ENCODE peak calls at places on chromosomes 4 and X, in seven cellular contexts. One of them, this sample, is unnamed.

GRCh38 chr4:128123036-128123435 is 61.9 kb downstream of the LARP1B start:
- DNase-seq in HepG2: no peak
- DNase-seq in NT2/D1: no peak
- DNase-seq in SK-N-SH: no peak
- DNase-seq in GM12878: no peak
- DNase-seq in K562: no peak
- DNase-seq in HCT116: no peak
- DNase-seq in this sample: no peak

GRCh38 chr4:72084587-72085011 is 52.8 kb downstream of the NPFFR2 start:
- DNase-seq in HepG2: no peak
- DNase-seq in SK-N-SH: no peak
- DNase-seq in GM12878: peak; percentile 13
- DNase-seq in NT2/D1: no peak
- DNase-seq in HCT116: no peak
- DNase-seq in K562: peak; percentile 3
- DNase-seq in this sample: no peak

GRCh38 chrX:148530464-148531077 is 30.2 kb downstream of the AFF2 start:
- DNase-seq in HCT116: no peak
- DNase-seq in GM12878: no peak
- DNase-seq in K562: peak; percentile 39
- DNase-seq in HepG2: no peak
- DNase-seq in NT2/D1: no peak
- DNase-seq in SK-N-SH: no peak
- DNase-seq in this sample: no peak

GRCh38 chr4:66160606-66161005 is 490.3 kb upstream of the EPHA5 start:
- DNase-seq in HepG2: no peak
- DNase-seq in SK-N-SH: no peak
- DNase-seq in NT2/D1: no peak
- DNase-seq in K562: no peak
- DNase-seq in HCT116: no peak
- DNase-seq in GM12878: no peak
- DNase-seq in this sample: no peak

GRCh38 chr4:145779319-145779801 is 99.4 kb downstream of the C4orf51 start:
- DNase-seq in SK-N-SH: no peak
- DNase-seq in GM12878: no peak
- DNase-seq in HCT116: no peak
- DNase-seq in HepG2: no peak
- DNase-seq in K562: no peak
- DNase-seq in NT2/D1: no peak
- DNase-seq in this sample: peak; percentile 10

GRCh38 chr4:114659386-114660008 is 60.9 kb downstream of the UGT8 start:
- DNase-seq in HCT116: peak; percentile 73
- DNase-seq in SK-N-SH: peak; percentile 60
- DNase-seq in K562: peak; percentile 59
- DNase-seq in HepG2: peak; percentile 42
- DNase-seq in NT2/D1: peak; percentile 52
- DNase-seq in GM12878: peak; percentile 32
- DNase-seq in this sample: peak; percentile 54

GRCh38 chrX:37712458-37712857 is 26.9 kb downstream of the XK start:
- DNase-seq in SK-N-SH: no peak
- DNase-seq in HCT116: no peak
- DNase-seq in NT2/D1: no peak
- DNase-seq in K562: no peak
- DNase-seq in GM12878: no peak
- DNase-seq in HepG2: no peak
- DNase-seq in this sample: no peak

GRCh38 chr4:52657630-52658501 is 1.2 kb downstream of the USP46 start:
- DNase-seq in NT2/D1: no peak
- DNase-seq in GM12878: no peak
- DNase-seq in K562: no peak
- DNase-seq in HCT116: peak; percentile 6
- DNase-seq in SK-N-SH: peak; percentile 45
- DNase-seq in HepG2: no peak
- DNase-seq in this sample: peak; percentile 70

GRCh38 chr4:169351860-169352259 is 81.1 kb upstream of the SH3RF1 start:
- DNase-seq in GM12878: no peak
- DNase-seq in NT2/D1: no peak
- DNase-seq in HepG2: no peak
- DNase-seq in SK-N-SH: no peak
- DNase-seq in K562: no peak
- DNase-seq in HCT116: no peak
- DNase-seq in this sample: no peak

GRCh38 chrX:129755779-129756650 is 17.2 kb downstream of the XPNPEP2 start:
- DNase-seq in NT2/D1: no peak
- DNase-seq in GM12878: no peak
- DNase-seq in K562: peak; percentile 30
- DNase-seq in HepG2: no peak
- DNase-seq in HCT116: no peak
- DNase-seq in SK-N-SH: no peak
- DNase-seq in this sample: no peak

GRCh38 chr4:34250562-34250961 is 1993.8 kb downstream of the ARAP2 start:
- DNase-seq in SK-N-SH: no peak
- DNase-seq in HCT116: no peak
- DNase-seq in NT2/D1: no peak
- DNase-seq in HepG2: no peak
- DNase-seq in K562: no peak
- DNase-seq in GM12878: no peak
- DNase-seq in this sample: no peak

GRCh38 chr4:23717528-23718248 is 172.2 kb downstream of the PPARGC1A start:
- DNase-seq in HCT116: no peak
- DNase-seq in HepG2: peak; percentile 17
- DNase-seq in GM12878: no peak
- DNase-seq in K562: peak; percentile 37
- DNase-seq in SK-N-SH: peak; percentile 65
- DNase-seq in NT2/D1: no peak
- DNase-seq in this sample: no peak

GRCh38 chr4:80029364-80029763 is 43.7 kb downstream of the ANTXR2 start:
- DNase-seq in NT2/D1: no peak
- DNase-seq in HepG2: no peak
- DNase-seq in HCT116: no peak
- DNase-seq in GM12878: no peak
- DNase-seq in K562: no peak
- DNase-seq in SK-N-SH: no peak
- DNase-seq in this sample: no peak

GRCh38 chr4:113116414-113117345 is 67.2 kb downstream of the ANK2 start:
- DNase-seq in K562: no peak
- DNase-seq in GM12878: no peak
- DNase-seq in HCT116: no peak
- DNase-seq in NT2/D1: no peak
- DNase-seq in SK-N-SH: no peak
- DNase-seq in HepG2: no peak
- DNase-seq in this sample: no peak

GRCh38 chrX:145506225-145506624 is 258.9 kb downstream of the SPANXN1 start:
- DNase-seq in SK-N-SH: no peak
- DNase-seq in HCT116: no peak
- DNase-seq in HepG2: no peak
- DNase-seq in K562: no peak
- DNase-seq in NT2/D1: no peak
- DNase-seq in GM12878: no peak
- DNase-seq in this sample: no peak

GRCh38 chr4:82555279-82555678 is 6.5 kb downstream of the TMEM150C start:
- DNase-seq in HCT116: no peak
- DNase-seq in SK-N-SH: peak; percentile 27
- DNase-seq in NT2/D1: no peak
- DNase-seq in HepG2: no peak
- DNase-seq in GM12878: no peak
- DNase-seq in K562: no peak
- DNase-seq in this sample: no peak

GRCh38 chr4:101200561-101200960 is 146.8 kb downstream of the PPP3CA start:
- DNase-seq in SK-N-SH: no peak
- DNase-seq in K562: no peak
- DNase-seq in HepG2: peak; percentile 48
- DNase-seq in NT2/D1: no peak
- DNase-seq in GM12878: no peak
- DNase-seq in HCT116: peak; percentile 86
- DNase-seq in this sample: no peak

GRCh38 chr4:86011117-86011516 is 348.7 kb downstream of the MAPK10 start:
- DNase-seq in SK-N-SH: no peak
- DNase-seq in HCT116: no peak
- DNase-seq in GM12878: no peak
- DNase-seq in K562: no peak
- DNase-seq in HepG2: no peak
- DNase-seq in NT2/D1: no peak
- DNase-seq in this sample: no peak

GRCh38 chr4:23884261-23884660 is 5.6 kb downstream of the PPARGC1A start:
- DNase-seq in GM12878: no peak
- DNase-seq in K562: no peak
- DNase-seq in SK-N-SH: no peak
- DNase-seq in HCT116: no peak
- DNase-seq in NT2/D1: no peak
- DNase-seq in HepG2: no peak
- DNase-seq in this sample: no peak

GRCh38 chrX:115284877-115285276 is 4.6 kb upstream of the LUZP4 start:
- DNase-seq in NT2/D1: no peak
- DNase-seq in HepG2: no peak
- DNase-seq in SK-N-SH: no peak
- DNase-seq in HCT116: no peak
- DNase-seq in GM12878: no peak
- DNase-seq in K562: no peak
- DNase-seq in this sample: no peak

GRCh38 chr4:54607067-54607466 is 50.7 kb upstream of the KIT start:
- DNase-seq in HCT116: no peak
- DNase-seq in GM12878: no peak
- DNase-seq in SK-N-SH: no peak
- DNase-seq in HepG2: no peak
- DNase-seq in K562: no peak
- DNase-seq in NT2/D1: no peak
- DNase-seq in this sample: no peak

GRCh38 chrX:153766871-153767673 is 3.0 kb downstream of the PLXNB3 start:
- DNase-seq in GM12878: no peak
- DNase-seq in NT2/D1: no peak
- DNase-seq in HCT116: no peak
- DNase-seq in HepG2: no peak
- DNase-seq in SK-N-SH: peak; percentile 38
- DNase-seq in K562: no peak
- DNase-seq in this sample: no peak

GRCh38 chr4:22391548-22391947 is 124.3 kb downstream of the ADGRA3 start:
- DNase-seq in NT2/D1: no peak
- DNase-seq in HCT116: no peak
- DNase-seq in SK-N-SH: no peak
- DNase-seq in HepG2: no peak
- DNase-seq in GM12878: no peak
- DNase-seq in K562: no peak
- DNase-seq in this sample: peak; percentile 3

GRCh38 chrX:2960861-2961515 is 31.8 kb upstream of the ARSD start:
- DNase-seq in HCT116: no peak
- DNase-seq in NT2/D1: no peak
- DNase-seq in SK-N-SH: no peak
- DNase-seq in GM12878: no peak
- DNase-seq in HepG2: no peak
- DNase-seq in K562: no peak
- DNase-seq in this sample: peak; percentile 46

GRCh38 chrX:2954541-2954940 is 25.4 kb upstream of the ARSD start:
- DNase-seq in GM12878: no peak
- DNase-seq in SK-N-SH: no peak
- DNase-seq in K562: no peak
- DNase-seq in HepG2: no peak
- DNase-seq in HCT116: no peak
- DNase-seq in NT2/D1: no peak
- DNase-seq in this sample: no peak

GRCh38 chrX:2958199-2958598 is 29.1 kb upstream of the ARSD start:
- DNase-seq in GM12878: no peak
- DNase-seq in NT2/D1: no peak
- DNase-seq in K562: no peak
- DNase-seq in SK-N-SH: no peak
- DNase-seq in HCT116: no peak
- DNase-seq in HepG2: no peak
- DNase-seq in this sample: no peak

GRCh38 chrX:2955281-2955680 is 26.1 kb upstream of the ARSD start:
- DNase-seq in GM12878: no peak
- DNase-seq in HCT116: no peak
- DNase-seq in K562: no peak
- DNase-seq in SK-N-SH: no peak
- DNase-seq in NT2/D1: no peak
- DNase-seq in HepG2: no peak
- DNase-seq in this sample: no peak

GRCh38 chrX:2955838-2956237 is 26.7 kb upstream of the ARSD start:
- DNase-seq in NT2/D1: no peak
- DNase-seq in K562: no peak
- DNase-seq in SK-N-SH: no peak
- DNase-seq in HepG2: no peak
- DNase-seq in HCT116: no peak
- DNase-seq in GM12878: no peak
- DNase-seq in this sample: no peak
- TF ChIP-seq YY1 in NT2/D1: no peak
- TF ChIP-seq YY1 in K562: no peak
- TF ChIP-seq YY1 in SK-N-SH: no peak
- TF ChIP-seq YY1 in HepG2: no peak
- TF ChIP-seq YY1 in HCT116: no peak
- TF ChIP-seq YY1 in GM12878: no peak
- TF ChIP-seq YY1 in this sample: no peak

GRCh38 chr4:40969499-40969898 is 219.7 kb downstream of the NSUN7 start:
- DNase-seq in SK-N-SH: peak; percentile 60
- DNase-seq in GM12878: no peak
- DNase-seq in NT2/D1: no peak
- DNase-seq in HepG2: no peak
- DNase-seq in K562: no peak
- DNase-seq in HCT116: no peak
- DNase-seq in this sample: no peak
- TF ChIP-seq YY1 in SK-N-SH: no peak
- TF ChIP-seq YY1 in GM12878: no peak
- TF ChIP-seq YY1 in NT2/D1: no peak
- TF ChIP-seq YY1 in HepG2: no peak
- TF ChIP-seq YY1 in K562: no peak
- TF ChIP-seq YY1 in HCT116: no peak
- TF ChIP-seq YY1 in this sample: no peak

GRCh38 chr4:143352052-143352451 is 15.4 kb downstream of the GAB1 start:
- DNase-seq in HepG2: no peak
- DNase-seq in GM12878: no peak
- DNase-seq in NT2/D1: no peak
- DNase-seq in K562: no peak
- DNase-seq in HCT116: no peak
- DNase-seq in SK-N-SH: peak; percentile 63
- DNase-seq in this sample: no peak
- TF ChIP-seq YY1 in HepG2: no peak
- TF ChIP-seq YY1 in GM12878: no peak
- TF ChIP-seq YY1 in NT2/D1: no peak
- TF ChIP-seq YY1 in K562: no peak
- TF ChIP-seq YY1 in HCT116: no peak
- TF ChIP-seq YY1 in SK-N-SH: no peak
- TF ChIP-seq YY1 in this sample: no peak

DNA sequence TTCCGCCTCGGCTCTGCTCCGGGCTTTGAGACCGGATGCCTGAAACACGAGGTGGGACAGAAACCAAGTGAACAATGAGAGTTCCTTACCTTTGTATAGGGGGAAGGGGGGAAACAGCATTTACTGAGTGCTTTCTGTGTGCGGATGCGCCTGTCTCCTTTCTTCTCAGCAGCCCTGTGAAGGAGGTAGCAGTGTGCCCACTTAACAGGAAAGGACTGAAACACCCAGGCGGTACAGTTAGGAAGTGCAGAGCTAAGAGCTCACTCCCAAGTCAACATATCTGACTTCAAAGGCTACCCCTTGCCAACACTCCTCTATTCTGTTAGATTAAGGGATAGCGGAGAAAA is 43.1 kb upstream of the TMSB15B start:
- DNase-seq in GM12878: no peak
- DNase-seq in SK-N-SH: no peak
- DNase-seq in HCT116: no peak
- DNase-seq in NT2/D1: peak; percentile 30
- DNase-seq in K562: no peak
- DNase-seq in HepG2: no peak
- DNase-seq in this sample: no peak
- TF ChIP-seq YY1 in GM12878: no peak
- TF ChIP-seq YY1 in SK-N-SH: no peak
- TF ChIP-seq YY1 in HCT116: no peak
- TF ChIP-seq YY1 in NT2/D1: no peak
- TF ChIP-seq YY1 in K562: no peak
- TF ChIP-seq YY1 in HepG2: no peak
- TF ChIP-seq YY1 in this sample: no peak